ENCODE peak calls at places on chromosomes 2 and 18, in four cellular contexts. D is WTC11, Q is HepG2, C is GM12878. P is an unnamed sample.

GRCh38 chr2:69539549-69539908 is 102.3 kb upstream of the NFU1 start:
- DNase-seq in Q (no peak), C (no peak), D (no peak), P (no peak)

GRCh38 chr2:104846182-104846954 is 7.5 kb upstream of the POU3F3 start:
- DNase-seq in C (no peak), D (no peak), Q (no peak), P (no peak)

GRCh38 chr2:225002656-225003045 is 39.6 kb downstream of the DOCK10 start:
- DNase-seq in D (no peak), Q (no peak), C (peak), P (no peak)

GRCh38 chr18:44887227-44887631 is 206.5 kb downstream of the SETBP1 start:
- DNase-seq in D (no peak), C (peak), Q (no peak), P (no peak)

GRCh38 chr2:169694113-169694893 is at the start of the genes CFAP210 and PHOSPHO2:
- DNase-seq in C (peak), Q (peak), D (peak), P (peak)

GRCh38 chr2:207632575-207633492 is 7.6 kb upstream of the METTL21A start:
- DNase-seq in Q (peak), D (no peak), C (no peak), P (peak)

GRCh38 chr2:1620081-1620480 is 124.2 kb downstream of the PXDN start:
- DNase-seq in C (no peak), D (no peak), Q (no peak), P (no peak)

GRCh38 chr2:126656311-126657145 is 570 bp downstream of the GYPC start:
- DNase-seq in D (peak), C (no peak), Q (no peak), P (peak)

GRCh38 chr18:50786851-50787250 is 33.0 kb downstream of the MRO start:
- DNase-seq in C (no peak), D (no peak), Q (no peak), P (no peak)

GRCh38 chr2:216559625-216560156 is 61.0 kb downstream of the RPL37A start:
- DNase-seq in C (no peak), D (no peak), Q (no peak), P (no peak)

GRCh38 chr18:48342125-48342524 is 67.1 kb downstream of the ZBTB7C start:
- DNase-seq in Q (no peak), C (no peak), D (no peak), P (no peak)

GRCh38 chr2:51990684-51991083 is 958.8 kb upstream of the NRXN1 start:
- DNase-seq in Q (no peak), D (no peak), C (no peak), P (no peak)
- TF ChIP-seq CBFB in Q (no peak), D (no peak), C (no peak), P (no peak)

GRCh38 chr2:30372836-30373235 is 74.2 kb upstream of the LCLAT1 start:
- DNase-seq in D (no peak), C (no peak), Q (no peak), P (no peak)

GRCh38 chr2:30371772-30372373 is 75.2 kb upstream of the LCLAT1 start:
- DNase-seq in C (no peak), Q (no peak), D (no peak), P (no peak)

GRCh38 chr2:30374380-30374779 is 72.7 kb upstream of the LCLAT1 start:
- DNase-seq in D (no peak), Q (no peak), C (no peak), P (no peak)

GRCh38 chr2:30375915-30376314 is 71.1 kb upstream of the LCLAT1 start:
- DNase-seq in D (no peak), C (no peak), Q (no peak), P (no peak)

DNA sequence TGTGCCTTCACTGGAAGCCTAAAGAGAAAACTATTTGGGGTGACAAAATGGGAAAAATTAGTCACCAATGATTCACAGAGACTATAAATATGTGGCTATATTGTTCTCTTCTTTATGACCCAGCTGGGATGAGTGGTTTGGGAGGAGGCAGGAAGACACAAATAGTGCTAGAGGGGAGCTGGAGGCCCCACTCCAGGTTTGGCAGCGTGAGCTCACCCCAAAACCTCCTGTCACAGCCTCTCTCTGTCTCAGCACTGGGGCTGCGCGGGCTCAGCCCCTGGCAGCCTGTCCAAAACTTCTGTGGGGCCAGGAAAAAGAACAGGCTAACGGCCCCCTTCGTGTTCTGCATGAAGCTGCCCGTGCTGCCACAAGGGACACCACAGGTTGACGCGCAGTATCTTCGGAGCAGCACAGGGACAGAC is 73.2 kb upstream of the LCLAT1 start:
- DNase-seq in Q (no peak), D (no peak), C (no peak), P (no peak)
- TF ChIP-seq CBFB in Q (no peak), D (no peak), C (no peak), P (no peak)

GRCh38 chr2:55026202-55026601 is 24.0 kb downstream of the RTN4 start:
- DNase-seq in D (no peak), C (no peak), Q (peak), P (no peak)
- TF ChIP-seq CBFB in D (no peak), C (no peak), Q (no peak), P (no peak)

GRCh38 chr2:144596074-144596871 is 76.4 kb upstream of the ZEB2 start:
- DNase-seq in D (no peak), C (no peak), Q (peak), P (peak)
- TF ChIP-seq CBFB in D (no peak), C (no peak), Q (no peak), P (no peak)

DNA sequence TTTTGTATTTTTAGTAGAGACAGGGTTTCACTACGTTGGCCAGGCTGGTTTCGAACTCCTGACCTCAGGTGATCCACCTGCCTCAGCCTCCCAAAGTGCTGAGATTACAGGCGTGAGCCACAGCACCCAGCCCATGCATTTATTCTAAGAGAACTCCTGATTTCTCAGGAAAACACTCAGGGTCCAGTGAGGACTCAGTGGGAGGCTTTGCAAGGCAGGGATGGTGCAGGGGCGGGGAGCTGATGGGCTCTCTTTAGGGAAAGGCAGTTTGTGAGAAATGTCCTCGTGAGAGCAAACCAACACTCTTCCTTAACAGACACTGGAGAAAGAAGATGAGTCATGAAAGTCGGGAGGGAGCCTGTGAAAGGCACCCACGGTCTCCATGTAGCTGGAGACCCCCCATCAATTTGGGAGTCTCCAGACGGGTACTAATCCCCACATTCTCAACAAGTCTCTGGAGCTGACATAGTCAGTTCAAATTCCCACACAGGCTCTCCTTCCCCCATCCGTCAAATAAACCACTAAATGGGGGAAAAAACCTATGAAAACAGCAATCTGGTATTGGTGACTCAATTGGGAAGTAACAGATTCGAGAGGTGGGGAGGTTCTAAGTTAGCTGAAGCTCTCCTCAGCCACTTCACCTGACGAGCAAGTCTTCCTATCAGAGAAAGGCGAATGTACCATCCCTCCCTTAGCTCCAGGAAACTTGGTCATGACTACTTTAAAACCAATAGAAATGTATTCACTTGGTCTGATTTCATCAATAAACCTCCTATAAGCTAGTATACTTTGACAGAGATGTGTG is 10.9 kb upstream of the CREG2 start:
- DNase-seq in D (peak), C (no peak), Q (no peak), P (no peak)
- TF ChIP-seq CBFB in D (no peak), C (no peak), Q (no peak), P (no peak)

GRCh38 chr2:206535587-206535986 is 92.3 kb downstream of the ADAM23 start:
- DNase-seq in C (no peak), Q (no peak), D (no peak), P (no peak)

GRCh38 chr2:206531996-206532543 is 88.7 kb downstream of the ADAM23 start:
- DNase-seq in C (no peak), Q (no peak), D (no peak), P (no peak)

GRCh38 chr2:206533977-206534376 is 90.6 kb downstream of the ADAM23 start:
- DNase-seq in D (no peak), C (no peak), Q (no peak), P (no peak)
- TF ChIP-seq CBFB in D (no peak), C (no peak), Q (no peak), P (no peak)

DNA sequence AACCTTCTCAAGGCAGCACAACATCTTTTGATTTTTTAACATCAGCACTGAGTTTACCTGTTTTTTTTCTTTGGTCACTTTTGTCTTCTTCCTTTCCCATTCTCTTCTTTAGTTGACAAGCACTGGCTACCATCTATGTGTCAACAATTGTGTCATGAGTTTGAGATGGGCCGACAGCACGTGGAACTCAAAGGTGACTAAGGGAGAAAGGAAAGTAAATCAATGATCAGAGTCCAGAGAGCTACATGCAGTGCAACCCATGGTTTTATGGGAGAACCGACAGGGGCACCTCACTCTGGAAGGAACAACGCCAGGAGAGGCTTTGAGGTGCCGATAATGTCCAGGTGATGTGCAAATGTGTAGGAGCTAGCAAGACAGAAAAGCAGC is 755.5 kb downstream of the RNF144A start:
- DNase-seq in Q (no peak), D (no peak), C (no peak), P (no peak)
- TF ChIP-seq CBFB in Q (no peak), D (no peak), C (no peak), P (no peak)

DNA sequence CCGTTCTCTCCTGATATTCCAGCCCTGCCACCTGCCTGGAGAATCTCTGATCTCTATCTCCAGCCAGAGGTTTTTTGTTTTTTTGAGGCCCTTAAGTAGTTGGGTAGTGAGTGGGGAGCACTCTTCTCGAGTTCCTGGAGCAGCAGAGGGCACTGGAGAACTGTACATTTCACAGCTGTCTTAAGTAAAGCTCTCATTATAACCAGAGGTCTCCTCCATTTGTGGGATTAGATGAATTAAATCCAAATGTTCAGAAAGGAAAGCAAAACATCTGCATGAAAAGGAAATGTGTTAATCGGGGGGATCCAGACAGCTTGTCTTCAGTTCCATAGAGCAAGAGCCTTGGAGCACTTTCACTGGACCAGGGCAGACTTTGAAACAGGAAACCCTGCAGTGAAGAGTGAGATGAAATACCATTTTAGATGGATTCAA is 32.8 kb downstream of the AOX1 start:
- DNase-seq in C (no peak), D (no peak), Q (no peak), P (peak)
- TF ChIP-seq CBFB in C (no peak), D (no peak), Q (no peak), P (no peak)

GRCh38 chr2:85259101-85259590 is 68.6 kb downstream of the TGOLN2 start:
- DNase-seq in D (no peak), C (no peak), Q (no peak), P (no peak)

GRCh38 chr2:85257359-85258193 is 70.2 kb downstream of the TGOLN2 start:
- DNase-seq in Q (no peak), C (no peak), D (no peak), P (no peak)

GRCh38 chr2:85258194-85258605 is 69.6 kb downstream of the TGOLN2 start:
- DNase-seq in D (no peak), C (no peak), Q (no peak), P (no peak)

GRCh38 chr2:85263591-85263990 is 64.2 kb downstream of the TGOLN2 start:
- DNase-seq in D (no peak), Q (no peak), C (no peak), P (no peak)

GRCh38 chr2:85259865-85260264 is 67.9 kb downstream of the TGOLN2 start:
- DNase-seq in D (no peak), C (no peak), Q (no peak), P (no peak)
- TF ChIP-seq CBFB in D (no peak), C (no peak), Q (no peak), P (no peak)

GRCh38 chr18:61761875-61762274 is 130.9 kb downstream of the RNF152 start:
- DNase-seq in D (no peak), C (no peak), Q (no peak), P (no peak)
- TF ChIP-seq CBFB in D (no peak), C (no peak), Q (no peak), P (no peak)